ENCODE peak calls at places on chromosomes 4 and X, in four cellular contexts. V is esophagus muscularis mucosa, A is astrocyte of the cerebellum, B is GM12865. W is an unnamed sample.

GRCh38 chr4:66331761-66332160 is 661.5 kb upstream of the EPHA5 start:
- DNase-seq in A (no peak), B (no peak), V (no peak), W (no peak)

GRCh38 chrX:68355629-68355920 is 77.7 kb downstream of the OPHN1 start:
- DNase-seq in B (no peak), V (no peak), A (no peak), W (no peak)

GRCh38 chr4:121829511-121829910 is 5.8 kb upstream of the CCNA2 start:
- DNase-seq in B (no peak), V (no peak), A (no peak), W (no peak)

GRCh38 chrX:72126048-72126415 is 5.7 kb downstream of the RTL5 start:
- DNase-seq in A (no peak), B (no peak), V (no peak), W (no peak)

GRCh38 chr4:138851626-138852443 is 163.7 kb upstream of the NOCT start:
- DNase-seq in V (no peak), B (no peak), A (no peak), W (no peak)

GRCh38 chrX:142043196-142043595 is 139.5 kb downstream of the MAGEC1 start:
- DNase-seq in V (no peak), B (no peak), A (no peak), W (no peak)

GRCh38 chr4:162700358-162700757 is 466.3 kb downstream of the NAF1 start:
- DNase-seq in B (no peak), A (no peak), V (no peak), W (no peak)

GRCh38 chr4:185142563-185142910 is 529 bp upstream of the SLC25A4 start:
- DNase-seq in A (no peak), V (no peak), B (no peak), W (no peak)

GRCh38 chr4:188158336-188158735 is 19.1 kb downstream of the TRIML1 start:
- DNase-seq in V (no peak), B (no peak), A (no peak), W (no peak)

GRCh38 chrX:115499112-115499805 is 61.7 kb upstream of the PLS3 start:
- DNase-seq in V (no peak), A (no peak), B (peak; percentile 45), W (no peak)

GRCh38 chr4:109921384-109921808 is 8.7 kb downstream of the EGF start:
- DNase-seq in V (no peak), A (peak; percentile 85), B (no peak), W (peak; percentile 96)

GRCh38 chr4:140372607-140373327 is 679 bp upstream of the SCOC start:
- DNase-seq in V (no peak), B (peak; percentile 71), A (no peak), W (no peak)

GRCh38 chr4:98801259-98801725 is 127.6 kb downstream of the EIF4E start:
- DNase-seq in B (no peak), A (no peak), V (no peak), W (no peak)

GRCh38 chr4:129543299-129543698 is 447.3 kb downstream of the C4orf33 start:
- DNase-seq in A (no peak), V (no peak), B (no peak), W (no peak)

GRCh38 chr4:94256833-94257232 is 49.2 kb downstream of the SMARCAD1 start:
- DNase-seq in B (no peak), A (no peak), V (no peak), W (no peak)

GRCh38 chr4:77159798-77160197 is 2.8 kb downstream of the CCNG2 start:
- DNase-seq in A (no peak), B (no peak), V (no peak), W (no peak)

GRCh38 chr4:51890760-51891159 is 47.8 kb downstream of the DCUN1D4 start:
- DNase-seq in B (no peak), V (no peak), A (no peak), W (no peak)

GRCh38 chr4:138893991-138894390 is 121.6 kb upstream of the NOCT start:
- DNase-seq in B (no peak), A (no peak), V (no peak), W (no peak)

GRCh38 chrX:7318246-7318645 is 170.3 kb upstream of the PUDP start:
- DNase-seq in A (no peak), V (no peak), B (no peak), W (no peak)

GRCh38 chr4:16213107-16213506 is 13.2 kb downstream of the TAPT1 start:
- DNase-seq in B (no peak), A (no peak), V (no peak), W (no peak)

GRCh38 chr4:173526724-173527102 is 3.3 kb downstream of the HAND2 start:
- DNase-seq in A (no peak), B (no peak), V (peak; percentile 90), W (no peak)

GRCh38 chr4:185567828-185568442 is 32.6 kb upstream of the PDLIM3 start:
- DNase-seq in B (no peak), A (no peak), V (peak; percentile 91), W (no peak)

GRCh38 chr4:137545461-137545861 is 13.2 kb upstream of the PCDH18 start:
- DNase-seq in V (no peak), B (no peak), A (peak; percentile 60), W (no peak)

GRCh38 chr4:165894159-165894558 is 21.1 kb downstream of the TLL1 start:
- DNase-seq in B (no peak), A (no peak), V (no peak), W (no peak)

GRCh38 chr4:91113130-91113706 is 986.0 kb downstream of the CCSER1 start:
- DNase-seq in B (peak; percentile 52), V (no peak), A (peak; percentile 33), W (no peak)

GRCh38 chr4:119666653-119667091 is 38.1 kb upstream of the PDE5A start:
- DNase-seq in B (no peak), V (no peak), A (no peak), W (no peak)

GRCh38 chr4:1216869-1217294 is 32.0 kb downstream of the CTBP1 start:
- DNase-seq in B (peak; percentile 81), A (no peak), V (no peak), W (no peak)

GRCh38 chr4:168831919-168832745 is 177.9 kb downstream of the CBR4 start:
- DNase-seq in A (no peak), V (peak; percentile 95), B (peak; percentile 45), W (no peak)

GRCh38 chr4:20960291-20960690 is 260.0 kb downstream of the PACRGL start:
- DNase-seq in B (no peak), V (no peak), A (no peak), W (no peak)

GRCh38 chr4:36163198-36163597 is 81.1 kb downstream of the ARAP2 start:
- DNase-seq in V (no peak), A (no peak), B (no peak), W (no peak)

DNA sequence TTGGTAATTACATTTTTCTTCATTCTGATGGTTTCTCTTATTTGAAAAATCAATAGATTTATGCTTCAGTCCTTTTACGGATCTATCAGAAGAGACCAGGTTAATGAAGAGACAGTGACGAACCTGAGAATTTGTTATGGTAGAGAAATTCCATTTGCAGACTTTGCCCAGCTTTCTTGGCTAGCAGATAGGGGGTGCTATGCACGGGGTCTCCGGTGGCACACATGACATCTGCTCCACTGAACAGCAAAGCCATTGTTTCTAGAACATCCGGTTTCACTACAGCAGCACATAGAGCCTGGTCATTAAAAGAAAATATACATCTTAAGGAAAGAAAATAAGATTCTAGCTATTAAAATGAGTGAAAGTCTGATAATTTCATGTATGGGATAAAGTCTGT is 85.1 kb downstream of the ARAP2 start:
- DNase-seq in A (no peak), B (no peak), V (no peak), W (no peak)
- TF ChIP-seq CTCF in A (no peak), B (no peak), V (no peak), W (peak; percentile 42)

GRCh38 chrX:149540621-149541520 is at the start of gene EOLA1:
- DNase-seq in V (peak; percentile 93), A (peak; percentile 84), B (peak; percentile 97), W (peak; percentile 78)
- H3K4me3 ChIP-seq in V (peak within 1 kb of the TSS; percentile 67), A (peak within 1 kb of the TSS; percentile 68), B (peak within 1 kb of the TSS; percentile 78), W (peak within 1 kb of the TSS; percentile 78)

GRCh38 chrX:40496728-40497127 is 84.0 kb upstream of the ATP6AP2 start:
- DNase-seq in B (peak; percentile 25), V (no peak), A (peak; percentile 20), W (no peak)
- TF ChIP-seq CTCF in B (no peak), V (no peak), A (peak; percentile 59), W (peak; percentile 21)

DNA sequence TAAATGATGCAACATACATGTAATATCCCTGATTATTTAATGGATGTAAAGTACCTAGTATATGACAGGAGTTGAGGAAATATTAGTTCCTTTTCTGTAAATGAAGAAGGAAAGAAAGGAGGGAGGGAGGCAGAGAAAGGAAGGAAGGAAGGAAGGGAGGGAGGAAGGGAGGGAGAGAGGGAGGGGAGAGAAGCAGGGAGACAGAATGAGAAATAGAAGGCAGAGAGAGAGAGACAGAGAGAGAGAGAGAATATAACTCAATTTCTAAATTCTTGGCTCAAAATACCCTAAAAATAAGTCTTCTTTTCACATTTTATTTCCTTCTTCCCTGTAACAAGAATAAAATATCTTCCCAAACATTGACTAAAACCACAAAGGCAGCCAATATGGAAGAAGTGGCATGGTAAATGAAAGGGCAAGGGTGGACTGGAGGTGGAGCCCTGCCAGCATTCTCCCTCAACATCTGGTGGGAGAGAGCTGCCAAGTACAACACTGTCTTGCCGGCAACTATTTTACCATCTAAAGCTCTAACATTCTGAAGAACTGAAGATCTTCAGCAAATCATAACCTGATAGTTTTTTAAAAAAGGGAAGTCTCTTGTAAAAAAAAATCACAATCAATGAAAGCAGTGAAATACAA is 245.1 kb downstream of the PPP3CA start:
- DNase-seq in A (peak; percentile 88), V (no peak), B (no peak), W (no peak)
- H3K4me3 ChIP-seq in A (no peak overlapping the region), V (no peak overlapping the region), B (no peak overlapping the region), W (no peak overlapping the region)

GRCh38 chrX:150643958-150644357 is 49.2 kb upstream of the MTMR1 start:
- DNase-seq in B (no peak), A (no peak), V (no peak), W (no peak)

GRCh38 chrX:150642421-150642820 is 50.8 kb upstream of the MTMR1 start:
- DNase-seq in V (no peak), A (no peak), B (no peak), W (no peak)

GRCh38 chrX:150647331-150647730 is 45.9 kb upstream of the MTMR1 start:
- DNase-seq in B (no peak), V (no peak), A (no peak), W (no peak)

GRCh38 chrX:150648296-150648940 is 44.8 kb upstream of the MTMR1 start:
- DNase-seq in A (no peak), B (no peak), V (no peak), W (no peak)

DNA sequence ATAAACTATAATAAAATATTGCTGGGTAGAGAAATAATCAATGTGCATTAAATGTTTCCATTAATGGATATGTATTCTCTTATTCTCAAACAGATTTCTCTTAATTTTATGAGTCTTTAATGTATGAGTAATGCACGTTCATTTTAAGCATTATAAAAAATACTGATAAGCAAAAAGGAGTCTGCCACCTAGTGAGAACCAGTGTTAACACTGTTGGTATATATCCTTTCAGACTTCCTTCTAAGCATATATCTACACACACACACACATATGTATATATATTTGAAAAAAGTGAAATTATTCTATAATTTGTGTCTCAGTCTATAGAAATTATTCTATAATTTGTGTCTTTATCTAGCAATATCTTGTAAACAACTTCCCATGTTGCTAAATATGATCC is 49.9 kb upstream of the MTMR1 start:
- DNase-seq in B (no peak), V (no peak), A (no peak), W (no peak)
- TF ChIP-seq CTCF in B (no peak), V (no peak), A (no peak), W (peak; percentile 15)